ENCODE peak calls at places on chromosome 10, in seven cellular contexts. G is sigmoid colon, Q is HCT116, K is GM12891, W is H1, F is GM12892, N is suprapubic skin. V is an unnamed sample.
A peak's percentile ranks its signal among the peaks of the same experiment; 100 is the strongest.

GRCh38 chr10:119331031-119331430 is 123.7 kb downstream of the GRK5 start:
- DNase-seq in G (no peak), W (no peak), N (no peak), K (no peak), Q (no peak), F (no peak), V (peak; percentile 60)

GRCh38 chr10:33616921-33617320 is 282.5 kb upstream of the NRP1 start:
- DNase-seq in F (no peak), N (no peak), K (no peak), Q (no peak), W (no peak), G (no peak), V (no peak)

GRCh38 chr10:33157108-33157507 is 177.4 kb downstream of the NRP1 start:
- DNase-seq in F (no peak), Q (no peak), W (no peak), K (no peak), N (no peak), G (no peak), V (no peak)

GRCh38 chr10:124092270-124093075 is 925 bp downstream of the CHST15 start:
- DNase-seq in N (no peak), Q (no peak), K (peak; percentile 53), G (peak; percentile 87), F (peak; percentile 55), W (peak; percentile 82), V (peak; percentile 96)

GRCh38 chr10:34528320-34528719 is 286.8 kb downstream of the PARD3 start:
- DNase-seq in G (no peak), N (no peak), K (no peak), Q (peak; percentile 92), F (no peak), W (no peak), V (no peak)

GRCh38 chr10:43809211-43809930 is 160.7 kb upstream of the ZNF32 start:
- DNase-seq in K (no peak), G (no peak), F (no peak), W (no peak), N (no peak), Q (no peak), V (no peak)

GRCh38 chr10:75395171-75395954 is 6.2 kb downstream of the ZNF503 start:
- DNase-seq in Q (no peak), K (peak; percentile 60), F (peak; percentile 52), N (peak; percentile 79), G (no peak), W (peak; percentile 90), V (peak; percentile 84)

GRCh38 chr10:7891634-7892033 is 73.3 kb downstream of the TAF3 start:
- DNase-seq in W (no peak), Q (no peak), K (no peak), F (no peak), G (no peak), N (no peak), V (no peak)

GRCh38 chr10:73159038-73159648 is 8.7 kb downstream of the ECD start:
- DNase-seq in F (peak; percentile 25), K (no peak), G (no peak), Q (no peak), N (no peak), W (peak; percentile 60), V (no peak)

GRCh38 chr10:126439947-126440346 is 51.7 kb upstream of the ADAM12 start:
- DNase-seq in G (no peak), F (no peak), Q (no peak), N (no peak), K (no peak), W (no peak), V (no peak)

GRCh38 chr10:12605580-12606405 is 256.4 kb downstream of the CAMK1D start:
- DNase-seq in K (peak; percentile 41), W (no peak), Q (no peak), F (peak; percentile 51), N (peak; percentile 89), G (peak; percentile 95), V (peak; percentile 85)

GRCh38 chr10:116688241-116688711 is 54.1 kb downstream of the HSPA12A start:
- DNase-seq in F (no peak), K (no peak), W (no peak), G (peak; percentile 72), Q (no peak), N (no peak), V (no peak)

GRCh38 chr10:98261436-98262277 is 6.3 kb downstream of the LOXL4 start:
- DNase-seq in N (no peak), G (no peak), Q (no peak), K (no peak), W (no peak), F (no peak), V (peak; percentile 62)

GRCh38 chr10:122113161-122113944 is 124.4 kb downstream of the TACC2 start:
- DNase-seq in G (peak; percentile 95), K (peak; percentile 37), W (peak; percentile 79), N (peak; percentile 86), F (no peak), Q (peak; percentile 49), V (peak; percentile 78)

GRCh38 chr10:127525686-127526085 is 23.4 kb upstream of the NPS start:
- DNase-seq in N (no peak), F (no peak), G (no peak), Q (no peak), K (no peak), W (no peak), V (no peak)

GRCh38 chr10:91587710-91588638 is 44.9 kb downstream of the PPP1R3C start:
- DNase-seq in F (no peak), Q (no peak), N (no peak), W (no peak), G (no peak), K (no peak), V (no peak)
- TF ChIP-seq POLR2AphosphoS5 in F (no peak), Q (no peak), N (no peak), W (no peak), G (peak; percentile 23), K (no peak), V (no peak)

DNA sequence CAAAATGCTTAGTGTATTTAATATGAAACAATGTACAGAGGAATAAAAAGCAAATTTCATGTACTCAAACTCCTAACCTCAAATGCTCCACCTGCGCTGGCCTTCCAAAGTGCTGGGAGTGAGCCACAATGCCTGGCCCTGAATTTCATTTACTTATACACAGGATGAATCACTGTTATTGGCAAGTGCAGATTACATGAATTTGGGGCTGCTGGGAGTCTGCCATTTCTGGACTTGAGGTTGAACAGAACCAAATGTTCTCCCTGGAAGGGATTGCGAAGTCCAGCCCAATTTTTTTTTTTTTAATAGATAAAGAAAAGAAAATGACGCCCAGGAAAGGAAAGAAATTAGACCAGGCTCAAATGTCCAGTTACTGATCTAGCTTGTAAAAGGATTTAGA is 6.8 kb upstream of the CSTF2T start:
- DNase-seq in W (no peak), F (no peak), K (no peak), N (peak; percentile 86), Q (no peak), G (peak; percentile 97), V (no peak)
- TF ChIP-seq POLR2AphosphoS5 in W (no peak), F (no peak), K (no peak), N (no peak), Q (no peak), G (peak; percentile 95), V (no peak)

GRCh38 chr10:94785211-94785610 is 22.7 kb downstream of the CYP2C19 start:
- DNase-seq in Q (no peak), G (no peak), F (no peak), N (no peak), K (no peak), W (no peak), V (no peak)
- TF ChIP-seq POLR2AphosphoS5 in Q (no peak), G (no peak), F (no peak), N (no peak), K (no peak), W (no peak), V (no peak)

GRCh38 chr10:114684822-114685209 is 26.7 kb upstream of the ABLIM1 start:
- DNase-seq in N (no peak), K (no peak), G (no peak), W (no peak), F (no peak), Q (no peak), V (no peak)
- TF ChIP-seq POLR2AphosphoS5 in N (no peak), K (no peak), G (no peak), W (no peak), F (no peak), Q (no peak), V (no peak)

GRCh38 chr10:101902032-101902799 is 58.6 kb upstream of the KCNIP2 start:
- DNase-seq in K (no peak), Q (no peak), N (no peak), W (no peak), G (no peak), F (no peak), V (no peak)
- TF ChIP-seq POLR2AphosphoS5 in K (no peak), Q (no peak), N (no peak), W (no peak), G (no peak), F (no peak), V (no peak)

V was measured in spleen.